ENCODE peak calls at places on chromosomes 3 and 15, in six cellular contexts. S is NCI-H1092 treated with DMSO at 0.1 percent for 48 hours, L is EL, K is cortex of kidney, A is WTC11, U is PC-9. M is an unnamed sample.

GRCh38 chr15:95281470-95281869 is 1049.0 kb upstream of the NR2F2 start:
- DNase-seq in A (no peak), U (no peak), K (no peak), S (no peak), L (peak; percentile 81), M (no peak)

GRCh38 chr3:166270428-166270827 is 433.2 kb upstream of the BCHE start:
- DNase-seq in A (no peak), U (no peak), K (no peak), L (no peak), S (no peak), M (no peak)

GRCh38 chr3:191136347-191136746 is 62.7 kb upstream of the OSTN start:
- DNase-seq in K (no peak), S (no peak), U (no peak), L (peak; percentile 30), A (no peak), M (no peak)

GRCh38 chr3:144045766-144046165 is 74.1 kb downstream of the DIPK2A start:
- DNase-seq in S (no peak), K (no peak), A (no peak), L (peak; percentile 40), U (no peak), M (no peak)

GRCh38 chr3:56467108-56467507 is 1.2 kb downstream of the ERC2 start:
- DNase-seq in U (peak; percentile 8), A (peak; percentile 87), L (peak; percentile 61), S (peak; percentile 92), K (peak; percentile 16), M (peak; percentile 92)

GRCh38 chr15:88887068-88887580 is 8.2 kb downstream of the HAPLN3 start:
- DNase-seq in U (no peak), A (no peak), S (no peak), K (no peak), L (no peak), M (no peak)

GRCh38 chr3:127629462-127630403 is 748 bp downstream of the PODXL2 start:
- DNase-seq in U (no peak), L (no peak), K (no peak), S (peak; percentile 46), A (no peak), M (peak; percentile 73)

GRCh38 chr3:122169911-122170310 is 13.6 kb upstream of the CASR start:
- DNase-seq in S (no peak), U (no peak), L (peak; percentile 37), A (no peak), K (no peak), M (no peak)

GRCh38 chr15:93250905-93251304 is 161.9 kb upstream of the RGMA start:
- DNase-seq in U (no peak), A (no peak), K (no peak), S (no peak), L (no peak), M (no peak)

GRCh38 chr15:81011593-81011992 is 10.9 kb downstream of the TLNRD1 start:
- DNase-seq in L (no peak), U (no peak), A (no peak), K (no peak), S (no peak), M (no peak)

GRCh38 chr3:61685755-61686154 is 124.4 kb downstream of the PTPRG start:
- DNase-seq in A (no peak), S (peak; percentile 89), L (no peak), K (no peak), U (no peak), M (no peak)

GRCh38 chr15:47744496-47744895 is 27.2 kb downstream of the SEMA6D start:
- DNase-seq in S (no peak), L (no peak), K (no peak), U (no peak), A (no peak), M (no peak)

GRCh38 chr3:66692108-66692750 is 191.4 kb upstream of the LRIG1 start:
- DNase-seq in U (no peak), K (no peak), L (no peak), A (no peak), S (no peak), M (no peak)